ENCODE peak calls at places on chromosomes 4 and X, in seven cellular contexts. C, M, X, D, R, I and J are unnamed samples.

GRCh38 chr4:128757712-128758111 is 51.8 kb upstream of the JADE1 start:
- DNase-seq in C (no peak), M (no peak), X (no peak), D (peak), R (peak), I (no peak), J (peak)

GRCh38 chrX:144916785-144917184 is 330.5 kb upstream of the SPANXN1 start:
- DNase-seq in C (no peak), M (no peak), X (no peak), D (no peak), R (no peak), I (no peak), J (no peak)

GRCh38 chr4:159239534-159239933 is 136.7 kb downstream of the RAPGEF2 start:
- DNase-seq in C (no peak), M (no peak), X (no peak), D (no peak), R (no peak), I (no peak), J (no peak)

GRCh38 chr4:104901438-104901837 is 245.2 kb upstream of the TET2 start:
- DNase-seq in C (peak), M (no peak), X (peak), D (no peak), R (no peak), I (no peak), J (peak)

GRCh38 chrX:153692611-153693156 is 5.0 kb downstream of the SLC6A8 start:
- DNase-seq in C (no peak), M (no peak), X (no peak), D (no peak), R (no peak), I (no peak), J (no peak)

GRCh38 chr4:46656071-46656470 is 253.0 kb downstream of the COX7B2 start:
- DNase-seq in C (no peak), M (no peak), X (no peak), D (no peak), R (no peak), I (no peak), J (no peak)

GRCh38 chr4:88728146-88728545 is 30.5 kb upstream of the NAP1L5 start:
- DNase-seq in C (no peak), M (no peak), X (no peak), D (peak), R (no peak), I (no peak), J (no peak)

GRCh38 chr4:176780995-176781738 is 11.6 kb downstream of the VEGFC start:
- DNase-seq in C (no peak), M (no peak), X (peak), D (no peak), R (no peak), I (no peak), J (no peak)

GRCh38 chr4:88481557-88481956 is 24.6 kb downstream of the HERC5 start:
- DNase-seq in C (no peak), M (no peak), X (no peak), D (no peak), R (no peak), I (no peak), J (no peak)

GRCh38 chrX:19852014-19853005 is 35.1 kb downstream of the SH3KBP1 start:
- DNase-seq in C (peak), M (no peak), X (no peak), D (peak), R (no peak), I (no peak), J (no peak)

GRCh38 chr4:113183032-113183573 is 133.7 kb downstream of the ANK2 start:
- DNase-seq in C (no peak), M (no peak), X (no peak), D (no peak), R (no peak), I (no peak), J (no peak)

GRCh38 chr4:169412046-169412445 is 141.3 kb upstream of the SH3RF1 start:
- DNase-seq in C (no peak), M (no peak), X (peak), D (no peak), R (no peak), I (no peak), J (no peak)

GRCh38 chr4:141246683-141247429 is 26.2 kb downstream of the ZNF330 start:
- DNase-seq in C (no peak), M (no peak), X (peak), D (no peak), R (no peak), I (no peak), J (no peak)

GRCh38 chr4:184385705-184386141 is 88.6 kb downstream of the IRF2 start:
- DNase-seq in C (peak), M (no peak), X (no peak), D (peak), R (no peak), I (no peak), J (no peak)

GRCh38 chr4:118711047-118711446 is 25.9 kb downstream of the METTL14 start:
- DNase-seq in C (no peak), M (no peak), X (no peak), D (no peak), R (no peak), I (no peak), J (no peak)

GRCh38 chr4:10002278-10002677 is 19.0 kb downstream of the SLC2A9 start:
- DNase-seq in C (no peak), M (no peak), X (no peak), D (no peak), R (no peak), I (no peak), J (no peak)

GRCh38 chr4:156021298-156021697 is 67.6 kb upstream of the CTSO start:
- DNase-seq in C (no peak), M (no peak), X (no peak), D (no peak), R (no peak), I (no peak), J (no peak)

GRCh38 chr4:6474053-6474568 is 1.7 kb upstream of the PPP2R2C start:
- DNase-seq in C (no peak), M (no peak), X (no peak), D (no peak), R (no peak), I (no peak), J (no peak)

GRCh38 chrX:141133272-141133671 is 43.7 kb downstream of the LDOC1 start:
- DNase-seq in C (no peak), M (no peak), X (peak), D (no peak), R (no peak), I (no peak), J (no peak)

GRCh38 chr4:83112678-83113428 is 1.7 kb downstream of the PLAC8 start:
- DNase-seq in C (no peak), M (no peak), X (no peak), D (no peak), R (no peak), I (peak), J (no peak)

GRCh38 chr4:38751341-38752043 is 31.3 kb downstream of the TLR10 start:
- DNase-seq in C (no peak), M (no peak), X (no peak), D (no peak), R (no peak), I (no peak), J (no peak)

GRCh38 chr4:14871676-14872430 is 130.4 kb upstream of the CPEB2 start:
- DNase-seq in C (no peak), M (no peak), X (peak), D (no peak), R (peak), I (no peak), J (no peak)

GRCh38 chr4:23455482-23455881 is 434.4 kb downstream of the PPARGC1A start:
- DNase-seq in C (peak), M (no peak), X (peak), D (no peak), R (peak), I (no peak), J (peak)

GRCh38 chr4:47860305-47860704 is 22.4 kb upstream of the CORIN start:
- DNase-seq in C (no peak), M (no peak), X (no peak), D (no peak), R (no peak), I (no peak), J (no peak)

GRCh38 chrX:20066968-20067708 is 49.6 kb downstream of the MAP7D2 start:
- DNase-seq in C (peak), M (peak), X (peak), D (no peak), R (peak), I (no peak), J (no peak)

GRCh38 chr4:71765349-71765748 is 18.5 kb downstream of the GC start:
- DNase-seq in C (peak), M (peak), X (no peak), D (no peak), R (no peak), I (no peak), J (peak)

GRCh38 chr4:124953059-124953850 is 240.7 kb upstream of the ANKRD50 start:
- DNase-seq in C (peak), M (peak), X (peak), D (no peak), R (no peak), I (no peak), J (peak)

GRCh38 chrX:23773601-23774175 is 9.3 kb upstream of the SAT1 start:
- DNase-seq in C (no peak), M (peak), X (no peak), D (no peak), R (no peak), I (no peak), J (no peak)

GRCh38 chr4:120723986-120724385 is 198.5 kb downstream of the PRDM5 start:
- DNase-seq in C (peak), M (peak), X (peak), D (no peak), R (no peak), I (no peak), J (peak)

GRCh38 chrX:2325076-2325784 is 175.5 kb downstream of the DHRSX start:
- DNase-seq in C (peak), M (peak), X (peak), D (peak), R (peak), I (peak), J (peak)

DNA sequence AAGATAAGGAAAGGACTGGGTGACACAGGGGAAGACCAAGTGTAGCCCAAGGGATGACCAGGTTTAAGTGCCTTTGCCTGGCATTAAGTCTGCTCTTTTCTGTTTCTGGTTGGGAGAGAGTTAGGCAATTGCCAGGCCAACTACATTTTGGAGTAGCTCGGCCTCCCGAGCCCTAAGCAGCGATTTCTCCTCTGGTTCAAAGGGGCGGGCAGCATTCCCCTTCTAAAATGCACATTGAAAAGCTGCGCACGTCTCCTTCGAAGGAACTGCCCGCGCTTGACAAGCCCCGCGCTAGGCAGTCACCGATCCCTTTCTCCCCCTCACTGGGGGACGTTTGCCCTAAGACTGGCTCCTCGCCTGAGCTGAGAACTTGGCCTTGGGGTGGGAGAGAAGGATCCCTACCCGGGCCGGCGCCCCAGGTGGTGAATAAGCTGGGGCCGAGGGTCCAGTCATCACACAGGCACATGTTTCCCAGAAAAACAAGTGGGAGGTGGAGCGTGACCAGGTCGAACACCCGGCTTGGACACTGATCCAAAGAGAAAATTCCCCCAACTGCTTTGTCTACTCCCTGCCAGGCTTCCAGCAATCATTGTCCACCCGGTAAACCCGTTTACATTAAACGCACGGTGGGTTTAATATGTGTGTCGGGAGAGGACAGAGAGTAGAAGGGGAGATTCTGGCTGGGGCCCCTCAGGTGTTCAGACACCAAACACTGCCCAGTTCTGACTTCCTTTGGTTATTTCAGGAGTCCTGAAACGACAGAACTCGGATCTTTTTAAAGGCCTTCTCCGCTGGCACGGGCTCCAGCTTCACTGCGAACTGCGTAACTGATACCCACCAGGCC is 4.0 kb downstream of the ARX start:
- DNase-seq in C (no peak), M (no peak), X (no peak), D (no peak), R (no peak), I (no peak), J (no peak)
- H3K4me3 ChIP-seq in C (no peak), M (peak), X (no peak), D (no peak), R (no peak), I (no peak), J (no peak)

GRCh38 chrX:94418065-94418464 is 744.1 kb downstream of the FAM133A start:
- DNase-seq in C (no peak), M (no peak), X (no peak), D (no peak), R (no peak), I (no peak), J (no peak)
- TF ChIP-seq CTCF in C (no peak), M (no peak), X (no peak), D (no peak), R (no peak), I (no peak), J (no peak)

GRCh38 chrX:47235691-47236103 is 2.9 kb downstream of the USP11 start:
- DNase-seq in C (no peak), M (no peak), X (no peak), D (no peak), R (no peak), I (no peak), J (no peak)

GRCh38 chrX:47233333-47234113 is 714 bp downstream of the USP11 start:
- DNase-seq in C (peak), M (peak), X (peak), D (peak), R (peak), I (peak), J (peak)

GRCh38 chrX:47232197-47232802 is 509 bp upstream of the USP11 start:
- DNase-seq in C (no peak), M (no peak), X (peak), D (no peak), R (no peak), I (no peak), J (no peak)

GRCh38 chrX:47232803-47233332 is at the start of gene USP11:
- DNase-seq in C (peak), M (peak), X (no peak), D (peak), R (no peak), I (peak), J (no peak)

DNA sequence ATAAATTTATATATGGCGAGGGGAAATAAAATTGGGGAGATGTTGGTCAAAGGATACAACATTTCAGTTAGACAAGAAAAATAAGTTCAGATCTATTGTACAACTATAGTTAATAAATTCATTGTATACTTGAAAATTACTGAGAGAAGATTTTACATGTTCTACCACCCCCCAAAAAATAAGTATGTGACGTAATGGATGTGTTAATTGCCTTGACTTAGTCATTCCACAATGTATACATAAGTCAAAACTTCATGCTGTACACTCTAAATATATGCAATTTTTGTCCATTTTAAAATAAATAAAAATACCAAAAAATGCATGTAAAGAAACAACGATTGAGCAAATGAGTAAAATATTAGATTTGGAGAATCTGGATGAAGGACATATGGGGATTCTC is 1.8 kb downstream of the USP11 start:
- DNase-seq in C (peak), M (no peak), X (peak), D (no peak), R (no peak), I (no peak), J (no peak)
- H3K4me3 ChIP-seq in C (peak), M (peak), X (no peak), D (peak), R (no peak), I (no peak), J (peak)

DNA sequence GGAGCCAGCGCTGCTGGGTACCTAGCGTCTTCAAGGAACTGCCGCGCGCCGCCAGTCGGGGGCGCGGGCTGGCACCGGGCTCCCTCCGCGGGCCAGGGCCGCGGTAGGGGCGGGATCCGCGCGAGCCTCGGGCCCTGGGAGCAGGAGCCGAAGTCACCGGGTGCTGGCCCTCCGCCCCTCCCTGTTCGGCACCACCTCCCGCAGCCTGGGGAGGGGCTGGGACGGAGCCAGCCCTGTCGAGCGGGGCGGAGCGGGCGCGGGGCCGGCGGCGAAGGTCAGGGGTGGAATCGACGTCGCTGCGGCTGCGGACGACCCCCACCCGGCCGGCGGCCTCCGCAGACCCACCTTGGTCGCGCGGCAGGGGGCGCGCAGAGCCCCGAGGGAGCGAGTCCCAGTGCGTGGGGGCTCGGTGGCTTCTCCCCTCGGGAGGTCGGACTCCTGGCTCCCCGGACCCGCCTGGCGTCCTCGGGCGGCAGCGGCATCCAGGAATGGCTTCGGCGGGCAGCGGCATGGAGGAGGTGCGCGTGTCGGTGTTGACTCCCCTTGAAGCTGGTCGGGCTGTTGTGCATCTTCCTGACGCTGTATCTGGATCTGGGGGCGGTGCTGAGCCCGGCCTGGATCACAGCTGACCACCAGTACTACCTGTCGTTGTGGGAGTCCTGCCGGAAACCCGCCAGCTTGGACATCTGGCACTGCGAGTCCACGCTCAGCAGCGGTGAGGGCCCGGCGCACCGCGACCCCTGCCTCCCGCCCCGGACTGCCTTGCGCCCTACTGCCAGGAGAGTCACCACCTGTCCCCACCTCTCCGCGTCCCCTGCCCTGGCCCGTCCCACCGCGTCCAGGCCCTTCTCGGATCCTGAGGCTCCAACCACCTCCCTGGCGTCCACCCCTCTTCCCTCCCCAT is 50.5 kb upstream of the FAM47C start:
- DNase-seq in C (no peak), M (peak), X (no peak), D (no peak), R (peak), I (no peak), J (no peak)
- TF ChIP-seq CTCF in C (no peak), M (peak), X (peak), D (no peak), R (peak), I (no peak), J (no peak)

DNA sequence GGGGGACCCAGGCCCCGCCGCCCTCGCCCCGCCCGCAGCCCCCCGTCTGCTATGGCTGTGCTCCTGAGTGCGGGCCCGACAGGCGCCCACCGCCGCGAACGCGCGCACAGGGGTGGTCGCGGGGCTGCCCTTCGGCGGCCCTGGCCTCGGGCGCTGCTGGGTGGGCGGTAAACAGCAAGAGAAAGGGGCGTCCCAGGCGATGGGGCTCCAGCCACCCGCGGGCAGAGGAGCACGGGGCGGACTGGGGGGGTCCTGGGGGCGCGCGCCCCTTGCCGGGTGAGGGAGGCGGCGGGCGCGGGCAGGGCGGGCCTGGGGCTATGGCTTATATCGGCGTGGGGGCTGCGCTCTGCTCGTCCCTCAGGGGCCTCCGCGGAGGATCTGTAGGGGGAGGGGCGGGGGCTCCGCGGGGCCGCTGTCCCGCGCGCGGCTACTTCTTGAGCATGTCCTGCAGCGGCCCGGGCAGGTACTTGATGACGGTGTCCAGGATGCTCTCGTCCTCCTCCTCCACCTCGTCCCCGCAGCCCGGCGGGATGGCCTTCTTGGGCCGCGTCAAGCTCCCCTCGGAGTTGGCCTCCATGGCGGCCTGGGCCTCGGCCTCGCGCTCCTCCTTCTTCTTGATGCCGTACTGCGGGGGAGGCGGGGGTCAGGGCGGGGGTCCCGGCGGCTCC is 39.7 kb downstream of the CPLX1 start:
- DNase-seq in C (no peak), M (no peak), X (no peak), D (no peak), R (no peak), I (no peak), J (no peak)
- H3K4me3 ChIP-seq in C (no peak), M (peak), X (no peak), D (peak), R (no peak), I (no peak), J (no peak)

GRCh38 chrX:69503228-69503834 is 795 bp upstream of the NALF2 start:
- DNase-seq in C (peak), M (peak), X (no peak), D (no peak), R (no peak), I (no peak), J (no peak)

GRCh38 chrX:69501433-69501832 is 2.7 kb upstream of the NALF2 start:
- DNase-seq in C (peak), M (peak), X (no peak), D (no peak), R (peak), I (no peak), J (no peak)

GRCh38 chrX:69505772-69506616 is 1.9 kb downstream of the NALF2 start:
- DNase-seq in C (no peak), M (no peak), X (no peak), D (no peak), R (no peak), I (no peak), J (no peak)

GRCh38 chrX:69504626-69505612 is 793 bp downstream of the NALF2 start:
- DNase-seq in C (no peak), M (no peak), X (no peak), D (no peak), R (no peak), I (no peak), J (no peak)

GRCh38 chrX:69503835-69504625 is at the start of gene NALF2:
- DNase-seq in C (peak), M (peak), X (peak), D (peak), R (peak), I (no peak), J (peak)
- TF ChIP-seq CTCF in C (no peak), M (no peak), X (no peak), D (no peak), R (no peak), I (no peak), J (no peak)

GRCh38 chr4:76690091-76690905 is 207.6 kb downstream of the SOWAHB start:
- DNase-seq in C (no peak), M (peak), X (peak), D (no peak), R (no peak), I (no peak), J (no peak)

GRCh38 chr4:76694056-76694455 is 203.9 kb downstream of the SOWAHB start:
- DNase-seq in C (no peak), M (no peak), X (peak), D (no peak), R (no peak), I (no peak), J (no peak)

GRCh38 chr4:76692761-76693160 is 205.2 kb downstream of the SOWAHB start:
- DNase-seq in C (no peak), M (no peak), X (no peak), D (no peak), R (no peak), I (no peak), J (no peak)

GRCh38 chr4:76690906-76691275 is 207.1 kb downstream of the SOWAHB start:
- DNase-seq in C (no peak), M (no peak), X (no peak), D (no peak), R (no peak), I (no peak), J (no peak)

GRCh38 chr4:76691767-76692689 is 205.9 kb downstream of the SOWAHB start:
- DNase-seq in C (no peak), M (no peak), X (no peak), D (no peak), R (no peak), I (no peak), J (no peak)
- H3K4me3 ChIP-seq in C (no peak), M (no peak), X (no peak), D (no peak), R (no peak), I (no peak), J (no peak)